ENCODE peak calls at places on chromosomes 5 and 9, in ten cellular contexts. K, W, J, E, D, F, B, S, L and T are unnamed samples.

GRCh38 chr9:2838356-2838983 is 5.4 kb downstream of the PUM3 start:
- DNase-seq in K (no peak), W (no peak), J (no peak), E (no peak), D (peak; percentile 36), F (no peak), B (no peak), S (no peak), L (no peak), T (no peak)

GRCh38 chr5:142806769-142807377 is 36.7 kb downstream of the ARHGAP26 start:
- DNase-seq in K (no peak), W (no peak), J (no peak), E (no peak), D (peak; percentile 55), F (no peak), B (no peak), S (no peak), L (no peak), T (no peak)

GRCh38 chr5:123937230-123937629 is 425.3 kb downstream of the CSNK1G3 start:
- DNase-seq in K (no peak), W (peak; percentile 33), J (peak; percentile 73), E (no peak), D (peak; percentile 73), F (no peak), B (peak; percentile 64), S (peak; percentile 49), L (peak; percentile 67), T (peak; percentile 58)

GRCh38 chr9:91354846-91355245 is 6.9 kb downstream of the AUH start:
- DNase-seq in K (no peak), W (no peak), J (no peak), E (no peak), D (no peak), F (no peak), B (no peak), S (no peak), L (no peak), T (no peak)

GRCh38 chr9:112447283-112447761 is 39.3 kb upstream of the KIAA1958 start:
- DNase-seq in K (peak; percentile 21), W (no peak), J (peak; percentile 70), E (no peak), D (peak; percentile 4), F (no peak), B (peak; percentile 56), S (no peak), L (peak; percentile 83), T (peak; percentile 29)

GRCh38 chr9:4640027-4640426 is 22.1 kb upstream of the PLPP6 start:
- DNase-seq in K (no peak), W (no peak), J (peak; percentile 25), E (no peak), D (peak; percentile 46), F (no peak), B (peak; percentile 17), S (peak; percentile 38), L (peak; percentile 32), T (peak; percentile 23)

GRCh38 chr5:154395407-154396106 is 50.2 kb upstream of the SAP30L start:
- DNase-seq in K (peak; percentile 25), W (peak; percentile 39), J (peak; percentile 90), E (peak; percentile 20), D (peak; percentile 57), F (no peak), B (peak; percentile 89), S (peak; percentile 34), L (peak; percentile 97), T (peak; percentile 63)

GRCh38 chr5:112690605-112691340 is 46.9 kb upstream of the APC start:
- DNase-seq in K (no peak), W (no peak), J (no peak), E (no peak), D (no peak), F (no peak), B (no peak), S (no peak), L (no peak), T (no peak)

GRCh38 chr5:177303121-177303924 is at the start of the genes PRELID1 and RAB24:
- DNase-seq in K (peak; percentile 87), W (peak; percentile 90), J (peak; percentile 91), E (peak; percentile 84), D (peak; percentile 86), F (peak; percentile 94), B (peak; percentile 47), S (peak; percentile 82), L (peak; percentile 88), T (peak; percentile 91)

GRCh38 chr9:17436854-17437253 is 142.0 kb upstream of the SH3GL2 start:
- DNase-seq in K (no peak), W (no peak), J (no peak), E (no peak), D (no peak), F (no peak), B (no peak), S (no peak), L (no peak), T (no peak)

GRCh38 chr9:126698756-126699155 is 85.0 kb downstream of the LMX1B start:
- DNase-seq in K (no peak), W (no peak), J (no peak), E (no peak), D (no peak), F (peak; percentile 20), B (no peak), S (no peak), L (no peak), T (no peak)

GRCh38 chr9:109716631-109717030 is 63.4 kb upstream of the PALM2AKAP2 start:
- DNase-seq in K (no peak), W (no peak), J (no peak), E (no peak), D (no peak), F (no peak), B (no peak), S (no peak), L (no peak), T (no peak)

DNA sequence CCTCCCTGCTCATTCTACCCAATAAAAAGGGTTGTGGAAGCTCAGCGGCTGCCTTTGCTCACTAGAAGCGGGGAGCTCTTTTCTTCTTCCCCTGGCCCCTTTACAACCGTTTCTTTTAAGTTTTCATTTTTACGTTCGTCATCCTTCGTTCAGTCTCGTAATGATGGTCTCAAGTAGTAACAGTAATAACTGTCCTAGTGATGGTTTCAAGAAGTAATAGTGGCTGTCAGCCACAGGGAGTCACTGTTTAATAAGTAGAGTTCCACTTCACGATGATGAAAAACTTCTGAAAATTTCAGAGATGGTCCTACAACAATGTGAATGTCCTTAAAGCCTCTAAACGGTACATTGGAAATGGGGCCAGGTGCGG is 6.2 kb downstream of the UGT3A2 start:
- DNase-seq in K (no peak), W (no peak), J (no peak), E (no peak), D (no peak), F (no peak), B (no peak), S (no peak), L (peak; percentile 37), T (peak; percentile 44)
- H3K4me3 ChIP-seq in K (no peak overlapping the region), W (no peak overlapping the region), J (no peak overlapping the region), E (no peak overlapping the region), D (no peak overlapping the region), F (no peak overlapping the region), B (no peak overlapping the region), S (no peak overlapping the region), L (no peak overlapping the region), T (no peak overlapping the region)

GRCh38 chr5:180494060-180494509 is at the start of gene CNOT6:
- DNase-seq in K (peak; percentile 93), W (peak; percentile 93), J (peak; percentile 97), E (peak; percentile 91), D (peak; percentile 98), F (peak; percentile 96), B (peak; percentile 74), S (peak; percentile 96), L (peak; percentile 90), T (peak; percentile 98)

GRCh38 chr5:180494510-180495181 is 467 bp downstream of the CNOT6 start:
- DNase-seq in K (peak; percentile 29), W (peak; percentile 46), J (peak; percentile 29), E (peak; percentile 26), D (peak; percentile 34), F (peak; percentile 70), B (no peak), S (peak; percentile 28), L (peak; percentile 25), T (peak; percentile 53)

GRCh38 chr5:180492226-180492903 is 1.8 kb upstream of the CNOT6 start:
- DNase-seq in K (no peak), W (no peak), J (no peak), E (no peak), D (no peak), F (no peak), B (no peak), S (no peak), L (no peak), T (no peak)

GRCh38 chr5:180495292-180495691 is 1.1 kb downstream of the CNOT6 start:
- DNase-seq in K (no peak), W (no peak), J (peak; percentile 18), E (no peak), D (no peak), F (no peak), B (peak; percentile 18), S (no peak), L (no peak), T (no peak)

GRCh38 chr5:180491496-180491895 is 2.7 kb upstream of the CNOT6 start:
- DNase-seq in K (no peak), W (no peak), J (no peak), E (no peak), D (no peak), F (no peak), B (no peak), S (no peak), L (no peak), T (no peak)
- TF ChIP-seq CTCF in K (no peak), W (no peak), J (no peak), E (no peak), D (no peak), F (no peak), B (no peak), S (no peak), L (no peak), T (no peak)

GRCh38 chr9:137679695-137680305 is 61.0 kb downstream of the EHMT1 start:
- DNase-seq in K (no peak), W (peak; percentile 50), J (no peak), E (no peak), D (no peak), F (no peak), B (no peak), S (no peak), L (peak; percentile 10), T (peak; percentile 32)
- H3K4me3 ChIP-seq in K (no peak overlapping the region), W (no peak overlapping the region), J (no peak overlapping the region), E (no peak overlapping the region), D (no peak overlapping the region), F (no peak overlapping the region), B (no peak overlapping the region), S (no peak overlapping the region), L (no peak overlapping the region), T (no peak overlapping the region)

DNA sequence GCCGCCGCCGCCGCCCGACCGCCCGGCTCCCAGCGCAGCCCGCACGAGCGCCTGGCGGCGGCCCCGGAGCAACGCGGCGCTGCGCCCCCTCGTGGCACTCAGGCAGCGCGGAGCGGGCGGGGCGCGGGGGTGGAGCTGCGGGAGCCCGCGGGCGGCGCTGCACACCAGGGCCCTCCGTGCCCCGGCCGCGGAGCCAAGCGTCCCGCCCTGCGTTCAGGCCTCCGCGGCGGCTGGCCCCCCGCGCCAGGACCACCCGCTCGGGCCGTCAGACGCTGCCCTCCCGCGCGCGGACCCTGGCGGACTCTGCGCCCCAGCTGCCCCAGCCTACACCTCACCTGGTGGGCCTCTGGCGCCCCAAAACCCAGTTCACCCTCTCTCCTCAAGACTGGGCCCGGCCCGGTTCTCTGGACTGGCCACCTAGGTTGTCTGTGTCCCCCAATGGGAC is at the start of gene RASGEF1C:
- DNase-seq in K (peak; percentile 38), W (peak; percentile 59), J (peak; percentile 72), E (no peak), D (peak; percentile 76), F (peak; percentile 71), B (peak; percentile 15), S (peak; percentile 47), L (no peak), T (peak; percentile 49)
- TF ChIP-seq CTCF in K (peak; percentile 31), W (no peak), J (peak; percentile 8), E (no peak), D (peak; percentile 16), F (no peak), B (peak; percentile 39), S (peak; percentile 33), L (no peak), T (peak; percentile 29)

GRCh38 chr9:70042461-70043215 is 1.0 kb upstream of the MAMDC2 start:
- DNase-seq in K (no peak), W (no peak), J (peak; percentile 75), E (peak; percentile 41), D (no peak), F (no peak), B (peak; percentile 62), S (no peak), L (no peak), T (no peak)
- H3K4me3 ChIP-seq in K (peak overlapping the region; percentile 95), W (no peak overlapping the region), J (no peak overlapping the region), E (peak overlapping the region; percentile 68), D (no peak overlapping the region), F (peak overlapping the region; percentile 59), B (no peak overlapping the region), S (no peak overlapping the region), L (no peak overlapping the region), T (no peak overlapping the region)